ENCODE peak calls at places on chromosomes 13 and 19, in four cellular contexts. One of them, this sample, is unnamed.

GRCh38 chr13:24115671-24116070 is 44.8 kb upstream of the SPATA13 start:
- DNase-seq in activated naive CD4-positive, alpha-beta T cell: no peak
- DNase-seq in activated gamma-delta T cell treated with Interleukin-2 at 50 U/mL for 16 hours: no peak
- DNase-seq in activated effector memory CD4-positive, alpha-beta T cell treated with Interleukin-2 at 50 U/mL for 16 hours: no peak
- DNase-seq in this sample: no peak

GRCh38 chr19:10952809-10953208 is 8.0 kb upstream of the SMARCA4 start:
- DNase-seq in activated naive CD4-positive, alpha-beta T cell: no peak
- DNase-seq in activated effector memory CD4-positive, alpha-beta T cell treated with Interleukin-2 at 50 U/mL for 16 hours: no peak
- DNase-seq in activated gamma-delta T cell treated with Interleukin-2 at 50 U/mL for 16 hours: no peak
- DNase-seq in this sample: no peak

GRCh38 chr19:15437355-15438123 is 12.2 kb downstream of the WIZ start:
- DNase-seq in activated naive CD4-positive, alpha-beta T cell: no peak
- DNase-seq in activated gamma-delta T cell treated with Interleukin-2 at 50 U/mL for 16 hours: no peak
- DNase-seq in activated effector memory CD4-positive, alpha-beta T cell treated with Interleukin-2 at 50 U/mL for 16 hours: no peak
- DNase-seq in this sample: no peak

GRCh38 chr19:55147408-55148251 is 1.4 kb downstream of the TNNT1 start:
- DNase-seq in activated naive CD4-positive, alpha-beta T cell: no peak
- DNase-seq in activated gamma-delta T cell treated with Interleukin-2 at 50 U/mL for 16 hours: no peak
- DNase-seq in activated effector memory CD4-positive, alpha-beta T cell treated with Interleukin-2 at 50 U/mL for 16 hours: no peak
- DNase-seq in this sample: peak

GRCh38 chr13:111958612-111959395 is 108.1 kb upstream of the SOX1 start:
- DNase-seq in activated effector memory CD4-positive, alpha-beta T cell treated with Interleukin-2 at 50 U/mL for 16 hours: no peak
- DNase-seq in activated gamma-delta T cell treated with Interleukin-2 at 50 U/mL for 16 hours: no peak
- DNase-seq in activated naive CD4-positive, alpha-beta T cell: no peak
- DNase-seq in this sample: no peak

GRCh38 chr13:105670179-105671015 is 865.1 kb downstream of the EFNB2 start:
- DNase-seq in activated naive CD4-positive, alpha-beta T cell: no peak
- DNase-seq in activated effector memory CD4-positive, alpha-beta T cell treated with Interleukin-2 at 50 U/mL for 16 hours: no peak
- DNase-seq in activated gamma-delta T cell treated with Interleukin-2 at 50 U/mL for 16 hours: no peak
- DNase-seq in this sample: no peak

GRCh38 chr13:89380101-89380500 is 1708.9 kb downstream of the SLITRK5 start:
- DNase-seq in activated gamma-delta T cell treated with Interleukin-2 at 50 U/mL for 16 hours: no peak
- DNase-seq in activated effector memory CD4-positive, alpha-beta T cell treated with Interleukin-2 at 50 U/mL for 16 hours: no peak
- DNase-seq in activated naive CD4-positive, alpha-beta T cell: no peak
- DNase-seq in this sample: peak

GRCh38 chr13:24834902-24835510 is 71.0 kb downstream of the RNF17 start:
- DNase-seq in activated naive CD4-positive, alpha-beta T cell: no peak
- DNase-seq in activated effector memory CD4-positive, alpha-beta T cell treated with Interleukin-2 at 50 U/mL for 16 hours: no peak
- DNase-seq in activated gamma-delta T cell treated with Interleukin-2 at 50 U/mL for 16 hours: no peak
- DNase-seq in this sample: peak

GRCh38 chr19:1038995-1039645 is 787 bp upstream of the ABCA7 start:
- DNase-seq in activated gamma-delta T cell treated with Interleukin-2 at 50 U/mL for 16 hours: no peak
- DNase-seq in activated naive CD4-positive, alpha-beta T cell: no peak
- DNase-seq in activated effector memory CD4-positive, alpha-beta T cell treated with Interleukin-2 at 50 U/mL for 16 hours: no peak
- DNase-seq in this sample: no peak

GRCh38 chr19:33193864-33194362 is at the start of gene LRP3:
- DNase-seq in activated effector memory CD4-positive, alpha-beta T cell treated with Interleukin-2 at 50 U/mL for 16 hours: no peak
- DNase-seq in activated naive CD4-positive, alpha-beta T cell: no peak
- DNase-seq in activated gamma-delta T cell treated with Interleukin-2 at 50 U/mL for 16 hours: no peak
- DNase-seq in this sample: peak

GRCh38 chr13:27569405-27569804 is 50.9 kb downstream of the LNX2 start:
- DNase-seq in activated effector memory CD4-positive, alpha-beta T cell treated with Interleukin-2 at 50 U/mL for 16 hours: no peak
- DNase-seq in activated gamma-delta T cell treated with Interleukin-2 at 50 U/mL for 16 hours: no peak
- DNase-seq in activated naive CD4-positive, alpha-beta T cell: no peak
- DNase-seq in this sample: no peak

GRCh38 chr19:56869886-56870285 is 29.4 kb upstream of the PEG3 start:
- DNase-seq in activated gamma-delta T cell treated with Interleukin-2 at 50 U/mL for 16 hours: no peak
- DNase-seq in activated naive CD4-positive, alpha-beta T cell: no peak
- DNase-seq in activated effector memory CD4-positive, alpha-beta T cell treated with Interleukin-2 at 50 U/mL for 16 hours: no peak
- DNase-seq in this sample: no peak

GRCh38 chr13:44368062-44368591 is 5.5 kb upstream of the SERP2 start:
- DNase-seq in activated naive CD4-positive, alpha-beta T cell: no peak
- DNase-seq in activated gamma-delta T cell treated with Interleukin-2 at 50 U/mL for 16 hours: no peak
- DNase-seq in activated effector memory CD4-positive, alpha-beta T cell treated with Interleukin-2 at 50 U/mL for 16 hours: no peak
- DNase-seq in this sample: no peak

GRCh38 chr13:34469212-34469983 is 472.7 kb upstream of the NBEA start:
- DNase-seq in activated gamma-delta T cell treated with Interleukin-2 at 50 U/mL for 16 hours: no peak
- DNase-seq in activated naive CD4-positive, alpha-beta T cell: no peak
- DNase-seq in activated effector memory CD4-positive, alpha-beta T cell treated with Interleukin-2 at 50 U/mL for 16 hours: no peak
- DNase-seq in this sample: peak

GRCh38 chr19:38202504-38202903 is 21.5 kb downstream of the DPF1 start:
- DNase-seq in activated gamma-delta T cell treated with Interleukin-2 at 50 U/mL for 16 hours: no peak
- DNase-seq in activated effector memory CD4-positive, alpha-beta T cell treated with Interleukin-2 at 50 U/mL for 16 hours: no peak
- DNase-seq in activated naive CD4-positive, alpha-beta T cell: no peak
- DNase-seq in this sample: no peak

GRCh38 chr13:73059460-73060250 is 850 bp downstream of the KLF5 start:
- DNase-seq in activated naive CD4-positive, alpha-beta T cell: peak
- DNase-seq in activated effector memory CD4-positive, alpha-beta T cell treated with Interleukin-2 at 50 U/mL for 16 hours: peak
- DNase-seq in activated gamma-delta T cell treated with Interleukin-2 at 50 U/mL for 16 hours: peak
- DNase-seq in this sample: peak

GRCh38 chr19:34504273-34504808 is 22.8 kb downstream of the WTIP start:
- DNase-seq in activated gamma-delta T cell treated with Interleukin-2 at 50 U/mL for 16 hours: no peak
- DNase-seq in activated naive CD4-positive, alpha-beta T cell: no peak
- DNase-seq in activated effector memory CD4-positive, alpha-beta T cell treated with Interleukin-2 at 50 U/mL for 16 hours: no peak
- DNase-seq in this sample: no peak

GRCh38 chr19:35093430-35093829 is 22.2 kb upstream of the FXYD3 start:
- DNase-seq in activated naive CD4-positive, alpha-beta T cell: no peak
- DNase-seq in activated gamma-delta T cell treated with Interleukin-2 at 50 U/mL for 16 hours: no peak
- DNase-seq in activated effector memory CD4-positive, alpha-beta T cell treated with Interleukin-2 at 50 U/mL for 16 hours: no peak
- DNase-seq in this sample: no peak

GRCh38 chr19:18932216-18932841 is 8.7 kb downstream of the HOMER3 start:
- DNase-seq in activated naive CD4-positive, alpha-beta T cell: peak
- DNase-seq in activated gamma-delta T cell treated with Interleukin-2 at 50 U/mL for 16 hours: peak
- DNase-seq in activated effector memory CD4-positive, alpha-beta T cell treated with Interleukin-2 at 50 U/mL for 16 hours: peak
- DNase-seq in this sample: peak

GRCh38 chr13:46606915-46607413 is 54.0 kb downstream of the LRCH1 start:
- DNase-seq in activated gamma-delta T cell treated with Interleukin-2 at 50 U/mL for 16 hours: no peak
- DNase-seq in activated effector memory CD4-positive, alpha-beta T cell treated with Interleukin-2 at 50 U/mL for 16 hours: no peak
- DNase-seq in activated naive CD4-positive, alpha-beta T cell: no peak
- DNase-seq in this sample: peak